ENCODE peak calls at places on chromosomes 3 and 15, in seven cellular contexts. G is CD4-positive, CD25-positive, alpha-beta regulatory T cell; E is testis; S is HepG2; V is esophagus muscularis mucosa; T is lung; R is lower lobe of right lung. M is an unnamed sample. For H3K4me1, the result is how much of the 10 kb centered on the place peaks cover.

GRCh38 chr3:144923051-144923450 is 951.4 kb downstream of the DIPK2A start:
- DNase-seq in V (no peak), R (no peak), S (no peak), T (no peak), G (no peak), E (no peak), M (no peak)

GRCh38 chr15:68812596-68813548 is 7.8 kb downstream of the ANP32A start:
- DNase-seq in E (no peak), R (no peak), V (no peak), G (no peak), S (no peak), T (peak), M (no peak)

GRCh38 chr3:46662771-46663551 is 30.5 kb downstream of the ALS2CL start:
- DNase-seq in V (no peak), S (no peak), T (no peak), R (peak), E (peak), G (no peak), M (no peak)

GRCh38 chr3:24678441-24678865 is 183.8 kb upstream of the THRB start:
- DNase-seq in V (no peak), R (no peak), G (no peak), T (no peak), E (no peak), S (no peak), M (no peak)

GRCh38 chr15:91867581-91868026 is 14.1 kb downstream of the SLCO3A1 start:
- DNase-seq in R (peak), V (no peak), S (no peak), T (peak), G (no peak), E (peak), M (no peak)

GRCh38 chr3:42080452-42080872 is 10.7 kb upstream of the TRAK1 start:
- DNase-seq in R (no peak), S (peak), V (no peak), E (no peak), T (no peak), G (peak), M (no peak)

GRCh38 chr15:41775651-41776050 is 1.4 kb downstream of the MAPKBP1 start:
- DNase-seq in S (no peak), T (no peak), R (no peak), E (peak), G (no peak), V (peak), M (no peak)

GRCh38 chr3:112504123-112504522 is 4.9 kb upstream of the BTLA start:
- DNase-seq in S (no peak), E (no peak), G (no peak), V (no peak), T (no peak), R (no peak), M (no peak)

GRCh38 chr3:73270839-73271483 is 209.5 kb downstream of the EBLN2 start:
- DNase-seq in G (no peak), S (no peak), V (no peak), T (no peak), E (no peak), R (no peak), M (no peak)

GRCh38 chr3:4907647-4908046 is 71.6 kb upstream of the BHLHE40 start:
- DNase-seq in E (no peak), T (no peak), S (no peak), V (no peak), G (no peak), R (no peak), M (no peak)

GRCh38 chr15:39051931-39052705 is 487.5 kb upstream of the RASGRP1 start:
- DNase-seq in G (no peak), T (no peak), V (no peak), E (no peak), R (no peak), S (no peak), M (no peak)

GRCh38 chr15:90869601-90870353 is 1.4 kb downstream of the FURIN start:
- DNase-seq in G (peak), S (no peak), T (peak), E (peak), R (peak), V (no peak), M (no peak)

GRCh38 chr3:185176756-185177359 is 24.0 kb upstream of the C3orf70 start:
- DNase-seq in T (no peak), V (no peak), S (peak), E (peak), R (no peak), G (peak), M (no peak)

GRCh38 chr3:23996058-23996457 is 51.0 kb downstream of the NR1D2 start:
- DNase-seq in T (no peak), S (no peak), V (no peak), G (no peak), R (no peak), E (no peak), M (no peak)

GRCh38 chr3:179107617-179108016 is 36.0 kb upstream of the ZMAT3 start:
- DNase-seq in E (no peak), V (no peak), G (no peak), S (no peak), R (no peak), T (no peak), M (no peak)

GRCh38 chr3:53823026-53823955 is 22.9 kb downstream of the CHDH start:
- DNase-seq in G (no peak), V (no peak), R (no peak), T (no peak), E (no peak), S (no peak), M (no peak)

GRCh38 chr3:137906985-137907649 is 102.8 kb upstream of the CLDN18 start:
- DNase-seq in G (no peak), T (no peak), V (no peak), E (no peak), R (no peak), S (no peak), M (no peak)

GRCh38 chr3:112500621-112501020 is 1.3 kb upstream of the BTLA start:
- DNase-seq in G (no peak), V (no peak), S (no peak), R (no peak), T (no peak), E (no peak), M (no peak)

GRCh38 chr15:83108266-83109219 is 1.1 kb downstream of the TM6SF1 start:
- DNase-seq in T (peak), E (peak), S (no peak), R (peak), G (peak), V (no peak), M (no peak)

GRCh38 chr3:80408322-80408721 is 640.5 kb upstream of the ROBO1 start:
- DNase-seq in T (no peak), S (no peak), R (no peak), G (no peak), V (no peak), E (no peak), M (no peak)

GRCh38 chr3:28278918-28279317 is 37.5 kb downstream of the CMC1 start:
- DNase-seq in E (no peak), T (no peak), R (no peak), G (no peak), V (no peak), S (no peak), M (no peak)

GRCh38 chr15:87038404-87038803 is 958.7 kb downstream of the AGBL1 start:
- DNase-seq in V (no peak), E (no peak), T (no peak), G (no peak), S (no peak), R (no peak), M (no peak)

GRCh38 chr15:78365931-78366330 is 25.8 kb downstream of the CRABP1 start:
- DNase-seq in V (no peak), T (no peak), S (no peak), E (no peak), G (no peak), R (no peak), M (no peak)

GRCh38 chr15:68791431-68792283 is 29.0 kb downstream of the ANP32A start:
- DNase-seq in S (no peak), R (no peak), E (no peak), V (no peak), G (peak), T (no peak), M (peak)

GRCh38 chr15:89192771-89193170 is 28.6 kb downstream of the RLBP1 start:
- DNase-seq in G (no peak), R (no peak), V (no peak), E (no peak), S (no peak), T (no peak), M (no peak)

GRCh38 chr3:141275511-141275910 is 43.9 kb downstream of the PXYLP1 start:
- DNase-seq in T (no peak), R (no peak), S (no peak), E (no peak), V (no peak), G (no peak), M (no peak)

GRCh38 chr3:140850210-140850955 is 91.3 kb upstream of the SLC25A36 start:
- DNase-seq in R (no peak), S (no peak), G (no peak), T (no peak), E (no peak), V (no peak), M (no peak)

GRCh38 chr3:40037582-40037981 is 228.2 kb downstream of the MYRIP start:
- DNase-seq in S (no peak), R (no peak), T (no peak), V (peak), E (no peak), G (no peak), M (no peak)

GRCh38 chr3:9098716-9099675 is 135.7 kb upstream of the RAD18 start:
- DNase-seq in E (no peak), V (no peak), R (no peak), S (no peak), T (no peak), G (no peak), M (no peak)

GRCh38 chr3:30124435-30125390 is 481.7 kb upstream of the TGFBR2 start:
- DNase-seq in S (no peak), T (peak), V (no peak), E (peak), G (no peak), R (peak), M (no peak)

GRCh38 chr3:152198655-152199054 is 70.1 kb upstream of the MBNL1 start:
- DNase-seq in G (peak), V (no peak), E (no peak), S (no peak), T (no peak), R (no peak), M (no peak)

GRCh38 chr3:152199069-152199838 is 69.5 kb upstream of the MBNL1 start:
- DNase-seq in T (no peak), R (no peak), S (no peak), E (no peak), G (peak), V (no peak), M (no peak)

GRCh38 chr3:152197937-152198336 is 70.8 kb upstream of the MBNL1 start:
- DNase-seq in R (no peak), V (no peak), E (no peak), T (no peak), G (peak), S (no peak), M (no peak)

GRCh38 chr3:152196782-152197181 is 71.9 kb upstream of the MBNL1 start:
- DNase-seq in T (no peak), E (no peak), S (no peak), R (no peak), V (no peak), G (peak), M (no peak)

DNA sequence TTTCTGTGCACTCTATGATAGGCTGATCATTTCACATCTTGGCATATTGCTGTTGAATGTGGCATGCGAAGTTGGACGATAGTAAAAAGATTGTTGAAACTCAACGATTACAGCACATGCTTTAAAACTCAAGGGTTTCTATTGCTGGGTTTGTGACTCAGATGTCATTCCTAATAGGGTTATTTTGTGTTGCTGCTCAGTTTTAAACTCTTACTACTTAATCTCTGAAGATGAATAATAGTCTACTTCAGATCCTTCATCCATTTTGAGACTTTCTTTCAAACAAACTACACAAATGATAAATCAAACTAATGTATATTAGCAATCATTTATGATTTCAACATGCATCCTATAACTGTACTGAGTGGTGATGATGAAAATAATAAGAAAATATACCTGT is 71.3 kb upstream of the MBNL1 start:
- DNase-seq in R (no peak), T (no peak), E (no peak), S (no peak), V (no peak), G (peak), M (no peak)
- H3K4me1 ChIP-seq in R (under half), T (under half), E (under half), S (under half), V (under half), G (half or more), M (half or more)

DNA sequence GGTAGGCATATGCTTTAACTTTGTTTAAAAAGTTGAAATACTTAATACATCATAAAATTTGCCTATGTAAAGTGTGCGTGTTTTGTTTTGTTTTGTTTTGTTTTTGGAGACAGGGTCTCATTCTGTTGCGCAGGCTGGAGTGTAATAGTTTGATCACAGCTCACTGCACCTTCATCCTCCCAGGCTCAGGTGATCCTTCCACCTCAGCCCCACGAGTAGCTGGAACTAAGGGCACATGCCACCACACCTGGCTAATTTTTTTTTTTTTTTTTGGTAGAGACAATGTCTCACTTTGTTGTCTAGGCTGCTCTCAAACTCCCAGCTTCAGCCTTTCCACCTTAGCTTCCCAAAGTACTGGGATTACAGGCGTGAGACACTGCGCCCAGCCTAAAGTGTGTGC is 42.5 kb downstream of the RAB7A start:
- DNase-seq in R (no peak), V (no peak), T (no peak), G (no peak), S (no peak), E (no peak), M (no peak)
- H3K4me1 ChIP-seq in R (half or more), V (half or more), T (under half), G (under half), S (under half), E (under half), M (under half)

DNA sequence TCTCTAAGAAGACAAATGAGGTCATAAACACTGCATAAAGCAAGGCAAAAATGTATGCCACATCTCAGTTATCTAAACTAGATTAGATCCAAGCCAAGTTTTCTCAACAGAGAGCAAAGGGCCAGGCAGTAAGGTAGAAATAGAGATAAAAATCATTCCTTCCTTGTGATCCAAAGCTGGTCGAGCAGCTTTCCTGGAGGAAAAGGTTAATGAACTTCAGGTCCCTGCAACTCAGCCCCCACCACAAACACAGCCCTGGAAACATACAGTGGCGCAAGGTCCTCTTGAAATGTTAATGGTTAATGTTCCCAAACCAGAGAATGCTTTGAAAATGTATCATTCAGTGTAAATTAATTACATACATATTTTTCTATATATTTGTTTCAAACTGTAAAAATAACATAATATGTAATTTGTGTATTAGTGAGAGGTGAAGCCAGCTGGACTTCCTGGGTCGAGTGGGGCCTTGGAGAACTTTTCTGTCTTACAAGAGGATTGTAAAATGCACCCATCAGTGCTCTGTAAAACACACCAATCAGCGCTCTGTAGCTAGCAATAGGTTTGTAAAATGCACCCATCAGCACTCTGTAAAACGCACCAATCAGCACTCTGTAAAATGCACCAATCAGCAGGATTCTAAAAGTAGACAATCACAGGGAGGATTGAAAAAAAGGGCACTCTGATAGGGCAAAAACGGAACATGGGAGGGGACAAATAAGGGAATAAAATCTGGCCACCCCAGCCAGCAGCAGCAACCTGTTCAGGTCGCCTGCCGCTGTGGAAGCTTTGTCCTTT is 17.1 kb downstream of the LYSMD2 start:
- DNase-seq in T (no peak), S (no peak), E (no peak), G (no peak), R (no peak), V (no peak), M (no peak)
- H3K4me1 ChIP-seq in T (under half), S (under half), E (under half), G (under half), R (under half), V (under half), M (under half)

GRCh38 chr15:45393851-45394250 is 15.5 kb upstream of the GATM start:
- DNase-seq in T (no peak), V (no peak), E (no peak), G (peak), R (no peak), S (peak), M (no peak)

GRCh38 chr15:45395956-45396355 is 17.6 kb upstream of the GATM start:
- DNase-seq in T (no peak), S (no peak), V (no peak), R (no peak), G (no peak), E (no peak), M (no peak)

GRCh38 chr15:45391746-45392711 is 13.7 kb upstream of the GATM start:
- DNase-seq in S (no peak), E (no peak), V (no peak), R (no peak), G (no peak), T (no peak), M (no peak)

GRCh38 chr15:45397116-45397665 is 18.8 kb upstream of the GATM start:
- DNase-seq in V (no peak), R (no peak), E (no peak), T (no peak), S (no peak), G (no peak), M (no peak)

DNA sequence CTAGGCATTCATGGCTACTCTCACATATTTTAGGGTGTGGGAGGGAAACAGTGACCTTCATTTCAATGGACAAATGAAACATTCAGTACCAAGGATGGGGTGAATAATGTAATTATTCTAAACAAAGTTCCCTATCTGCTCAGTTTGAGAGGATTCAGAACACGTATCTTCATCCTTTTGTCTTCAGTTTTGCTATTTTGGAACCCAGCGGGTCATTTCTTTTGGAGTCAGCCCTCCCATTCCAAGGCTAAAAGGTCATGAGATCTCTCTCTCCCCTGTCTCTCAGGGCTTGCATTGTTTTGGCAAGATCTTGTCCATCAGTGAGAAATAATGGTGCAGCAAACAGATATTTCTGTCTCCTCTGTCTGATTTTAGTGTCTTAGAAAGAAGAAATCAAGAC is 16.3 kb upstream of the GATM start:
- DNase-seq in R (no peak), S (no peak), E (no peak), G (no peak), T (no peak), V (no peak), M (no peak)
- H3K4me1 ChIP-seq in R (under half), S (half or more), E (under half), G (under half), T (under half), V (under half), M (under half)

GRCh38 chr3:11632564-11632963 is 11.2 kb downstream of the VGLL4 start:
- DNase-seq in G (no peak), T (no peak), V (no peak), S (no peak), R (no peak), E (no peak), M (no peak)

GRCh38 chr3:11634081-11634635 is 9.6 kb downstream of the VGLL4 start:
- DNase-seq in R (no peak), G (peak), E (no peak), V (no peak), S (no peak), T (no peak), M (no peak)

GRCh38 chr3:11629716-11630115 is 14.0 kb downstream of the VGLL4 start:
- DNase-seq in G (no peak), V (no peak), E (no peak), T (no peak), S (no peak), R (no peak), M (no peak)

GRCh38 chr3:11632966-11633365 is 10.7 kb downstream of the VGLL4 start:
- DNase-seq in S (no peak), V (no peak), T (no peak), R (no peak), E (no peak), G (no peak), M (no peak)

DNA sequence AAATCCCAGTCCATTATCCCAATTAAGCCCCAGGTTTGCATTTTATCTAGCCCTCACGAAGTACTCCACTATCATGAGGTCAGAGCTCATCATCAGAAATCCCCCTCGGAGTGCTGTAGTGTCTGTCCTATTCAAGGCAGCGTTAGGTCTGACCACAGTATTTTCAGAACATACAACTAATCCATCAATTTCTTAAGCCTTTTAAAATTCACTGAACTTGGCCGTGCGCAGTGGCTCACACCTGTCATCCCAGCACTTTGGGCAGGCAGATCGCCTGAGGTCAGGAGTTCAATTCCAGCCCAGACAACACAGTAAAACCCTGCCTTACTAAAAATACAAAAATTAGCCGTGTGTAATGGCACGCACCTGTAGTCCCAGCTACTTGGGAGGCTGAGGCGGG is 11.9 kb downstream of the VGLL4 start:
- DNase-seq in V (no peak), R (no peak), S (no peak), T (no peak), G (no peak), E (no peak), M (no peak)
- H3K4me1 ChIP-seq in V (half or more), R (under half), S (half or more), T (under half), G (under half), E (half or more), M (under half)

DNA sequence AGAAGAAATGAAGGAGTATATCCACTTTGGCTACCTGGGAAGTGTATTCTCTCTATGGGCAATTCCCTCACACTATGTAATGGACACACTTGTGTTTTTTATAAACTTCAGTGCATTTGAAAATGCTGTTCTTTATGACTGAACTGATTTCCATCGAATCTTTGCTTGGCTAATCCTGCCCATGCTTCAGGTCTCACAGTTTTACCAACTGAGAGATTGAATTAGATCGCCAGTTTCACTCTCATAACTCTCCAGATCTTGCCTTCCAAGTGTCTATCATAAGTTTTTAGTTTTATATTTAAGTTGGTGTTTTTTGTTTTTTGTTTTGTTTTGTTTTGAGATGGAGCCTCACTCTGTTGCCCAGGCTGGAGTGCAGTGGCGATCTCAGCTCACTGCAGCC is 73.5 kb upstream of the MBNL1 start:
- DNase-seq in T (no peak), G (no peak), V (no peak), R (no peak), S (no peak), E (no peak), M (no peak)
- H3K4me1 ChIP-seq in T (under half), G (half or more), V (under half), R (under half), S (under half), E (under half), M (half or more)

GRCh38 chr3:49722896-49723295 is 855 bp downstream of the GMPPB start:
- DNase-seq in S (no peak), G (no peak), E (no peak), R (no peak), T (no peak), V (no peak), M (no peak)
- H3K4me1 ChIP-seq in S (under half), G (under half), E (under half), R (under half), T (under half), V (half or more), M (under half)